ENCODE peak calls at places on chromosomes 12 and 14, in six cellular contexts. E is breast epithelium, V is NCI-H1694 treated with DMSO at 0.1 percent for 48 hours, D is astrocyte of the spinal cord, W is caudate nucleus, I is psoas muscle. M is an unnamed sample.

GRCh38 chr12:122838841-122839240 is 3.6 kb downstream of the HIP1R start:
- DNase-seq in E (no peak), V (no peak), D (no peak), W (no peak), I (no peak), M (no peak)

GRCh38 chr14:90107789-90108188 is 46.0 kb downstream of the KCNK13 start:
- DNase-seq in E (no peak), V (no peak), D (no peak), W (no peak), I (no peak), M (no peak)

GRCh38 chr12:95547522-95548055 is 3.7 kb downstream of the USP44 start:
- DNase-seq in E (peak), V (no peak), D (peak), W (no peak), I (no peak), M (no peak)

GRCh38 chr12:50401383-50402155 is 884 bp downstream of the LARP4 start:
- DNase-seq in E (no peak), V (peak), D (peak), W (peak), I (no peak), M (no peak)

GRCh38 chr12:50017047-50017446 is 8.2 kb downstream of the RACGAP1 start:
- DNase-seq in E (no peak), V (no peak), D (peak), W (peak), I (no peak), M (no peak)

GRCh38 chr12:16135323-16135722 is 142.2 kb downstream of the SLC15A5 start:
- DNase-seq in E (no peak), V (no peak), D (no peak), W (no peak), I (no peak), M (no peak)

GRCh38 chr12:56315256-56315625 is 547 bp downstream of the CNPY2 start:
- DNase-seq in E (no peak), V (no peak), D (peak), W (peak), I (no peak), M (no peak)

GRCh38 chr14:99075061-99075460 is 196.9 kb downstream of the BCL11B start:
- DNase-seq in E (no peak), V (no peak), D (no peak), W (no peak), I (no peak), M (no peak)

GRCh38 chr14:96710060-96710636 is 87.0 kb upstream of the VRK1 start:
- DNase-seq in E (no peak), V (no peak), D (no peak), W (no peak), I (no peak), M (no peak)